ENCODE peak calls at places on chromosomes 5 and 9, in seven cellular contexts. F is GM13977; X is endothelial cell; N is amniotic stem cell; H is stromal cell of bone marrow; Y is HFFc6; P is CD4-positive, alpha-beta T cell. M is an unnamed sample.

GRCh38 chr9:69173891-69174644 is at the start of gene TJP2:
- DNase-seq in F (peak; percentile 80), X (peak; percentile 57), N (peak; percentile 50), H (peak; percentile 59), Y (peak; percentile 43), P (peak; percentile 43), M (peak; percentile 19)

GRCh38 chr5:1526681-1527131 is 2.9 kb upstream of the LPCAT1 start:
- DNase-seq in F (no peak), X (no peak), N (no peak), H (no peak), Y (no peak), P (peak; percentile 24), M (no peak)

GRCh38 chr5:17463653-17464052 is 34.4 kb upstream of the TAF11L2 start:
- DNase-seq in F (no peak), X (no peak), N (no peak), H (no peak), Y (no peak), P (no peak), M (no peak)

GRCh38 chr5:12911156-12911555 is 1006.9 kb upstream of the CTNND2 start:
- DNase-seq in F (no peak), X (no peak), N (no peak), H (no peak), Y (no peak), P (no peak), M (no peak)

GRCh38 chr5:14988210-14988609 is 116.6 kb upstream of the ANKH start:
- DNase-seq in F (no peak), X (no peak), N (no peak), H (no peak), Y (no peak), P (no peak), M (no peak)

GRCh38 chr5:178207183-178207916 is 3.0 kb downstream of the HNRNPAB start:
- DNase-seq in F (no peak), X (no peak), N (no peak), H (no peak), Y (no peak), P (peak; percentile 25), M (no peak)

GRCh38 chr5:168793844-168794837 is 215.0 kb upstream of the PANK3 start:
- DNase-seq in F (no peak), X (no peak), N (no peak), H (peak; percentile 92), Y (peak; percentile 63), P (no peak), M (no peak)

GRCh38 chr9:36781532-36781931 is 208.8 kb downstream of the MELK start:
- DNase-seq in F (no peak), X (no peak), N (no peak), H (no peak), Y (peak; percentile 8), P (no peak), M (no peak)

GRCh38 chr5:75260708-75261107 is 24.0 kb upstream of the ANKRD31 start:
- DNase-seq in F (no peak), X (no peak), N (no peak), H (no peak), Y (no peak), P (no peak), M (no peak)

GRCh38 chr9:134663084-134663483 is 21.5 kb downstream of the COL5A1 start:
- DNase-seq in F (no peak), X (no peak), N (no peak), H (no peak), Y (no peak), P (no peak), M (no peak)

GRCh38 chr5:127060470-127060985 is 12.8 kb downstream of the C5orf63 start:
- DNase-seq in F (no peak), X (no peak), N (no peak), H (peak; percentile 44), Y (no peak), P (no peak), M (no peak)

GRCh38 chr9:34332370-34332964 is 3.1 kb downstream of the NUDT2 start:
- DNase-seq in F (no peak), X (peak; percentile 31), N (no peak), H (no peak), Y (peak; percentile 38), P (no peak), M (peak; percentile 18)

GRCh38 chr9:100240512-100240911 is 112.2 kb downstream of the TEX10 start:
- DNase-seq in F (no peak), X (no peak), N (no peak), H (no peak), Y (no peak), P (no peak), M (no peak)

GRCh38 chr5:172638209-172638768 is 2.8 kb upstream of the NEURL1B start:
- DNase-seq in F (no peak), X (no peak), N (no peak), H (no peak), Y (no peak), P (no peak), M (no peak)

GRCh38 chr9:107848598-107848997 is 359.0 kb upstream of the KLF4 start:
- DNase-seq in F (no peak), X (no peak), N (no peak), H (peak; percentile 44), Y (no peak), P (no peak), M (no peak)

GRCh38 chr5:158875272-158875679 is 224.4 kb downstream of the EBF1 start:
- DNase-seq in F (peak; percentile 9), X (no peak), N (no peak), H (no peak), Y (no peak), P (no peak), M (no peak)

GRCh38 chr9:20997503-20998076 is 33.9 kb downstream of the HACD4 start:
- DNase-seq in F (no peak), X (no peak), N (no peak), H (no peak), Y (no peak), P (no peak), M (no peak)

GRCh38 chr5:160793500-160793899 is 58.5 kb downstream of the ATP10B start:
- DNase-seq in F (no peak), X (no peak), N (no peak), H (no peak), Y (no peak), P (no peak), M (no peak)

GRCh38 chr5:77908787-77909186 is 132.6 kb upstream of the TBCA start:
- DNase-seq in F (no peak), X (no peak), N (no peak), H (no peak), Y (no peak), P (no peak), M (no peak)

GRCh38 chr5:41410307-41410706 is 100.1 kb downstream of the PLCXD3 start:
- DNase-seq in F (no peak), X (no peak), N (no peak), H (no peak), Y (no peak), P (no peak), M (no peak)